ENCODE peak calls at places on chromosomes 3 and 15, in four cellular contexts. One of them, this sample, is unnamed.
A peak's percentile ranks its signal among the peaks of the same experiment; 100 is the strongest.

GRCh38 chr3:120198305-120198878 is 86.6 kb downstream of the GPR156 start:
- DNase-seq in HepG2: peak; percentile 8
- DNase-seq in K562: no peak
- DNase-seq in HCT116: peak; percentile 8
- DNase-seq in this sample: no peak

GRCh38 chr3:128425142-128425845 is 41.4 kb downstream of the DNAJB8 start:
- DNase-seq in K562: no peak
- DNase-seq in HepG2: no peak
- DNase-seq in HCT116: no peak
- DNase-seq in this sample: no peak

GRCh38 chr3:120764206-120764605 is 21.7 kb downstream of the GTF2E1 start:
- DNase-seq in HCT116: no peak
- DNase-seq in HepG2: no peak
- DNase-seq in K562: no peak
- DNase-seq in this sample: no peak

GRCh38 chr3:58180940-58181587 is 29.7 kb downstream of the DNASE1L3 start:
- DNase-seq in HCT116: peak; percentile 45
- DNase-seq in HepG2: peak; percentile 88
- DNase-seq in K562: no peak
- DNase-seq in this sample: no peak

GRCh38 chr3:101780661-101781060 is 1.6 kb downstream of the NXPE3 start:
- DNase-seq in HepG2: peak; percentile 14
- DNase-seq in K562: no peak
- DNase-seq in HCT116: no peak
- DNase-seq in this sample: peak; percentile 33

GRCh38 chr3:8752832-8753231 is 16.6 kb downstream of the OXTR start:
- DNase-seq in HCT116: no peak
- DNase-seq in HepG2: no peak
- DNase-seq in K562: no peak
- DNase-seq in this sample: no peak

GRCh38 chr3:58899953-58900298 is 149.9 kb downstream of the CFAP20DC start:
- DNase-seq in K562: peak; percentile 4
- DNase-seq in HepG2: no peak
- DNase-seq in HCT116: no peak
- DNase-seq in this sample: no peak

GRCh38 chr3:44074181-44074580 is 167.5 kb upstream of the TOPAZ1 start:
- DNase-seq in HCT116: peak; percentile 12
- DNase-seq in HepG2: no peak
- DNase-seq in K562: no peak
- DNase-seq in this sample: no peak

GRCh38 chr3:184757010-184757651 is 45.3 kb upstream of the MAGEF1 start:
- DNase-seq in HepG2: no peak
- DNase-seq in HCT116: no peak
- DNase-seq in K562: no peak
- DNase-seq in this sample: no peak

GRCh38 chr3:31408720-31409119 is 124.0 kb upstream of the STT3B start:
- DNase-seq in K562: no peak
- DNase-seq in HepG2: no peak
- DNase-seq in HCT116: no peak
- DNase-seq in this sample: no peak

GRCh38 chr3:46670891-46671427 is 22.5 kb downstream of the ALS2CL start:
- DNase-seq in HCT116: no peak
- DNase-seq in HepG2: no peak
- DNase-seq in K562: no peak
- DNase-seq in this sample: no peak

GRCh38 chr15:57218826-57219576 is 157.3 kb upstream of the CGNL1 start:
- DNase-seq in HCT116: no peak
- DNase-seq in K562: no peak
- DNase-seq in HepG2: no peak
- DNase-seq in this sample: no peak

GRCh38 chr15:96160800-96161199 is 169.7 kb upstream of the NR2F2 start:
- DNase-seq in HepG2: no peak
- DNase-seq in HCT116: no peak
- DNase-seq in K562: no peak
- DNase-seq in this sample: no peak

GRCh38 chr3:49415931-49416601 is 3.8 kb downstream of the TCTA start:
- DNase-seq in K562: no peak
- DNase-seq in HCT116: no peak
- DNase-seq in HepG2: no peak
- DNase-seq in this sample: no peak

GRCh38 chr3:53651927-53652326 is 157.5 kb downstream of the CACNA1D start:
- DNase-seq in K562: no peak
- DNase-seq in HCT116: no peak
- DNase-seq in HepG2: no peak
- DNase-seq in this sample: no peak

GRCh38 chr3:166446291-166446690 is 609.1 kb upstream of the BCHE start:
- DNase-seq in HCT116: no peak
- DNase-seq in K562: no peak
- DNase-seq in HepG2: no peak
- DNase-seq in this sample: no peak

GRCh38 chr15:96064351-96064756 is 266.1 kb upstream of the NR2F2 start:
- DNase-seq in HCT116: no peak
- DNase-seq in K562: no peak
- DNase-seq in HepG2: peak; percentile 8
- DNase-seq in this sample: no peak

GRCh38 chr3:71245971-71246860 is 337.3 kb downstream of the FOXP1 start:
- DNase-seq in HCT116: no peak
- DNase-seq in K562: peak; percentile 26
- DNase-seq in HepG2: peak; percentile 76
- DNase-seq in this sample: no peak

GRCh38 chr3:119810018-119810435 is 28.1 kb downstream of the NR1I2 start:
- DNase-seq in HCT116: no peak
- DNase-seq in K562: no peak
- DNase-seq in HepG2: no peak
- DNase-seq in this sample: no peak

GRCh38 chr3:45137656-45138181 is 8.5 kb downstream of the CDCP1 start:
- DNase-seq in K562: peak; percentile 76
- DNase-seq in HCT116: no peak
- DNase-seq in HepG2: no peak
- DNase-seq in this sample: no peak

GRCh38 chr3:196942915-196943277 is 568 bp upstream of the NCBP2 start:
- DNase-seq in HepG2: no peak
- DNase-seq in K562: peak; percentile 71
- DNase-seq in HCT116: no peak
- DNase-seq in this sample: no peak

GRCh38 chr15:70199124-70199482 is 101.4 kb upstream of the TLE3 start:
- DNase-seq in K562: no peak
- DNase-seq in HepG2: no peak
- DNase-seq in HCT116: no peak
- DNase-seq in this sample: no peak
- TF ChIP-seq TCF7L2 in K562: no peak
- TF ChIP-seq TCF7L2 in HepG2: no peak
- TF ChIP-seq TCF7L2 in HCT116: no peak
- TF ChIP-seq TCF7L2 in this sample: no peak

GRCh38 chr3:108509873-108510272 is 523 bp downstream of the MYH15 start:
- DNase-seq in K562: no peak
- DNase-seq in HCT116: no peak
- DNase-seq in HepG2: no peak
- DNase-seq in this sample: no peak

GRCh38 chr3:108507887-108508286 is 2.5 kb downstream of the MYH15 start:
- DNase-seq in HepG2: no peak
- DNase-seq in K562: no peak
- DNase-seq in HCT116: no peak
- DNase-seq in this sample: no peak

GRCh38 chr3:108509263-108509662 is 1.1 kb downstream of the MYH15 start:
- DNase-seq in K562: no peak
- DNase-seq in HCT116: no peak
- DNase-seq in HepG2: no peak
- DNase-seq in this sample: no peak

GRCh38 chr3:108503722-108504121 is 6.7 kb downstream of the MYH15 start:
- DNase-seq in HepG2: no peak
- DNase-seq in K562: no peak
- DNase-seq in HCT116: no peak
- DNase-seq in this sample: no peak

DNA sequence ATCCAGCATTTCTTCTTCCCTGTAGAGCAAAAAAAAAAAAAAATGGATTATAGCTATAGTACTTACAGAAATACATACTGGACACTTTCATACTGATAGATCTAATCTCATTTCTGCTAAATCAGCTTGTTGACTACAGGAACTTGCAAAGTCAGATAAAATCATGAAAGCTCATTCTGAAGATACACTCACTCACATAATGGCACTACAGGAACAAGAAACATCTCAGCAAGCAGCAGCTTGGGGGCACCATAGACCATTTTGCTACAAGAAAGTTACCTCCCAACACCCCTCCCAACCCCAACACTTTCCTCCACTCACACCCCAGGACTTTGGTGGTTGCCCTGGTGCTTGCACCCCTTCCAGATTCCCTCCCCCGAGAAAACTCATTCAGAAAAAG is 4.6 kb downstream of the MYH15 start:
- DNase-seq in HCT116: no peak
- DNase-seq in K562: no peak
- DNase-seq in HepG2: no peak
- DNase-seq in this sample: no peak
- TF ChIP-seq TCF7L2 in HCT116: no peak
- TF ChIP-seq TCF7L2 in K562: no peak
- TF ChIP-seq TCF7L2 in HepG2: no peak
- TF ChIP-seq TCF7L2 in this sample: no peak

GRCh38 chr15:51443282-51443914 is 101.9 kb downstream of the GLDN start:
- DNase-seq in HepG2: no peak
- DNase-seq in K562: no peak
- DNase-seq in HCT116: no peak
- DNase-seq in this sample: no peak

GRCh38 chr15:51444807-51445206 is 103.4 kb downstream of the GLDN start:
- DNase-seq in K562: no peak
- DNase-seq in HepG2: no peak
- DNase-seq in HCT116: no peak
- DNase-seq in this sample: no peak

GRCh38 chr15:51450001-51450400 is 108.5 kb downstream of the GLDN start:
- DNase-seq in K562: no peak
- DNase-seq in HepG2: peak; percentile 13
- DNase-seq in HCT116: peak; percentile 72
- DNase-seq in this sample: no peak

GRCh38 chr15:51444112-51444511 is 102.7 kb downstream of the GLDN start:
- DNase-seq in K562: no peak
- DNase-seq in HCT116: no peak
- DNase-seq in HepG2: no peak
- DNase-seq in this sample: no peak

DNA sequence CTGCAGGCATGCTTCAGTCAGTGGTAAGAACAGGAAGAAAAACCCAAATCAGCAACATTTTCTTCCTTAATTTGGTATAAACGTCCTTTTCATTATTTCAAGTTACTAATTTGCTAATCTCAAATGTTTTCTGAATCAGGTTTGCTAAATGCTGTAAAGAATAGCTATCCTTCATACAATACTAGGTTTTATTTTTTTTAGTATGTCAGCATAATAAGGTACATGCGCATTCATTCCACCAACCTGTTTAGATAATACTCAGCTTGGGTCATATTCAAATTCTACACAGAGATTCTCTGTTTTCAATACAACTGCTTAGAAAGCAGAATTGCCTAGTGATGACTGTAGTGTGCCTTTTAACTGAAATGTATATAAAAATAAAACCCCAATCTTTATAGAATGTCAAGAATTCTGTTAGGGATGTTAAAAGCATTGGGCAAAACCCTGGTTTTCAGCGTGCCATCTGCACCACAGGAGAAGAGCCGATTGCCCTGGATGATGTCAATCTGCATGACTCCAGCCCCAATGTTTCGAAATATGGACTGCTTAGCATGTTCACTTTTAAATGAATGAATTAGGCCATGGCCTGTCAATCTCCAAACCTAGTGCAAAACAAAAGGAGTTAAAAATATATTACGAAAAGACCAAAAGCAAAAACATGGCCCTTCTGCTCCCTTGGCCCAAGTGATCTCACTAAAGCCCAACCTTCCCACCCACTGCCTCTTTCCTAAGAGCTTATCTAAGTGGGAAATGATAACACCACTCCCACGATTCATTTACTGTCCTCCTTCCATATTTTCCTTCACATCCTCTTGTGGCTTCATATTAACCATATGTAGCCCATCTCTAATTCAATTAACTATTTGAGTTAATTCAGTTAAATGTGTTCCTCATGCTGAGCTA is 107.4 kb downstream of the GLDN start:
- DNase-seq in K562: no peak
- DNase-seq in HCT116: no peak
- DNase-seq in HepG2: no peak
- DNase-seq in this sample: no peak
- TF ChIP-seq TCF7L2 in K562: no peak
- TF ChIP-seq TCF7L2 in HCT116: no peak
- TF ChIP-seq TCF7L2 in HepG2: no peak
- TF ChIP-seq TCF7L2 in this sample: no peak

GRCh38 chr3:157117875-157118654 is 41.9 kb downstream of the CCNL1 start:
- DNase-seq in K562: no peak
- DNase-seq in HCT116: no peak
- DNase-seq in HepG2: no peak
- DNase-seq in this sample: no peak
- TF ChIP-seq TCF7L2 in K562: no peak
- TF ChIP-seq TCF7L2 in HCT116: no peak
- TF ChIP-seq TCF7L2 in HepG2: no peak
- TF ChIP-seq TCF7L2 in this sample: no peak

GRCh38 chr3:108175352-108175751 is 46.9 kb downstream of the IFT57 start:
- DNase-seq in K562: no peak
- DNase-seq in HepG2: no peak
- DNase-seq in HCT116: no peak
- DNase-seq in this sample: no peak

DNA sequence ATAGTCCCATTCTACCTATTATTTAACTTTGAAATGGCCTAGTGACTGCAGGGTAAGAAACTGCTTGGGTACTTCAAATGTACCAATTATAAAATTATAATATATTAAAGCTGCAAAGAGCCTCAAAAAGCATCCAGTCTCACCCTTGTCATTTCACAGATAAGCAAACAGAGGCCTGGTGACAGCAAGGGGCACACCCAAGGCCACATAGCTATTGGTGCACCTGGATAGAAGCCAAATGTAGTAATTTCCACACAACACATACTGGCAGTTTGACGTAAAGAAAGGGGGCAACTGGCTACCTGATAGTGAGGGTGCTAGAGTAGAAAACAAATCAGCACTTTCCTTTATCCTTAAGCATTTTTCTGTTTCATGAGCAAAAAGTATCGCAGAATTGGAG is 51.1 kb downstream of the IFT57 start:
- DNase-seq in HCT116: no peak
- DNase-seq in HepG2: peak; percentile 19
- DNase-seq in K562: no peak
- DNase-seq in this sample: no peak
- TF ChIP-seq TCF7L2 in HCT116: no peak
- TF ChIP-seq TCF7L2 in HepG2: no peak
- TF ChIP-seq TCF7L2 in K562: no peak
- TF ChIP-seq TCF7L2 in this sample: no peak

This sample was measured in Panc1.